ENCODE peak calls at places on chromosomes 4 and X, in ten cellular contexts. Q is HCT116, P is NCI-H345, R is body of pancreas, I is NCI-H1930, M is GM04503, K is uterus, A is heart left ventricle, E is cardiac fibroblast, O is NCI-H1436. G is an unnamed sample.

GRCh38 chrX:53930513-53931380 is 113.5 kb downstream of the PHF8 start:
- DNase-seq in E (peak; percentile 51), I (no peak), K (no peak), P (no peak), M (no peak), O (no peak), A (no peak), Q (no peak), R (no peak), G (no peak)

GRCh38 chr4:833731-834367 is 7.9 kb upstream of the CPLX1 start:
- DNase-seq in I (no peak), E (no peak), R (no peak), M (no peak), O (no peak), K (no peak), A (no peak), Q (no peak), P (no peak), G (no peak)

GRCh38 chr4:42048394-42048793 is 58.1 kb downstream of the SLC30A9 start:
- DNase-seq in I (no peak), M (peak; percentile 27), O (no peak), R (no peak), P (no peak), A (no peak), E (peak; percentile 83), K (no peak), Q (no peak), G (no peak)

GRCh38 chr4:148089624-148090023 is 352.6 kb downstream of the NR3C2 start:
- DNase-seq in A (no peak), P (no peak), K (no peak), O (no peak), M (no peak), I (no peak), R (no peak), E (no peak), Q (no peak), G (no peak)

GRCh38 chrX:33211356-33212254 is at the start of gene DMD:
- DNase-seq in A (peak; percentile 53), I (no peak), K (peak; percentile 70), Q (no peak), P (no peak), E (peak; percentile 93), R (peak; percentile 17), O (no peak), M (no peak), G (no peak)

GRCh38 chrX:86946569-86946968 is 571.0 kb upstream of the KLHL4 start:
- DNase-seq in K (no peak), E (peak; percentile 41), A (no peak), M (no peak), R (no peak), Q (no peak), I (peak; percentile 2), O (peak; percentile 2), P (peak; percentile 7), G (no peak)

GRCh38 chrX:154596290-154596929 is 11.5 kb downstream of the CTAG1A start:
- DNase-seq in K (no peak), E (peak; percentile 18), A (no peak), R (peak; percentile 22), M (peak; percentile 60), O (no peak), Q (no peak), I (no peak), P (no peak), G (no peak)

GRCh38 chr4:95544433-95545103 is 4.2 kb downstream of the UNC5C start:
- DNase-seq in M (no peak), Q (no peak), K (no peak), E (peak; percentile 65), O (no peak), P (no peak), A (no peak), I (no peak), R (no peak), G (no peak)

GRCh38 chrX:45515262-45516215 is 314.9 kb upstream of the DIPK2B start:
- DNase-seq in Q (peak; percentile 62), I (no peak), M (peak; percentile 93), R (peak; percentile 45), K (peak; percentile 87), O (no peak), P (peak; percentile 45), E (peak; percentile 96), A (peak; percentile 20), G (peak; percentile 47)

GRCh38 chrX:155094468-155095061 is 23.3 kb downstream of the BRCC3 start:
- DNase-seq in E (peak; percentile 39), K (no peak), R (no peak), O (peak; percentile 44), P (peak; percentile 29), M (no peak), Q (no peak), A (no peak), I (no peak), G (no peak)

GRCh38 chr4:82777857-82778525 is 20.6 kb downstream of the SCD5 start:
- DNase-seq in O (no peak), R (no peak), E (no peak), Q (no peak), M (no peak), K (no peak), A (no peak), P (no peak), I (no peak), G (no peak)

GRCh38 chr4:33160126-33160525 is 2440.0 kb downstream of the PCDH7 start:
- DNase-seq in E (peak; percentile 55), O (no peak), Q (peak; percentile 22), I (no peak), K (no peak), M (no peak), A (no peak), P (no peak), R (no peak), G (no peak)

GRCh38 chr4:2930135-2930805 is 32.9 kb downstream of the NOP14 start:
- DNase-seq in R (peak; percentile 26), O (no peak), I (no peak), A (no peak), E (no peak), Q (no peak), M (no peak), K (peak; percentile 18), P (no peak), G (no peak)

GRCh38 chr4:136690363-136690762 is 841.9 kb downstream of the PCDH18 start:
- DNase-seq in P (no peak), E (no peak), O (no peak), Q (no peak), I (no peak), A (no peak), M (no peak), K (no peak), R (no peak), G (no peak)

GRCh38 chrX:122850326-122850725 is 333.8 kb upstream of the GRIA3 start:
- DNase-seq in O (no peak), R (no peak), K (no peak), M (no peak), Q (no peak), I (no peak), A (no peak), P (no peak), E (peak; percentile 15), G (no peak)

GRCh38 chrX:130114141-130114561 is 3.9 kb upstream of the ELF4 start:
- DNase-seq in P (no peak), O (no peak), E (no peak), K (no peak), Q (no peak), I (no peak), R (no peak), M (no peak), A (no peak), G (no peak)

GRCh38 chrX:1112321-1112720 is 100.1 kb downstream of the CRLF2 start:
- DNase-seq in O (no peak), I (no peak), R (no peak), M (no peak), E (no peak), K (no peak), A (no peak), P (no peak), Q (no peak), G (no peak)

GRCh38 chr4:19615086-19615689 is 636.5 kb upstream of the SLIT2 start:
- DNase-seq in I (no peak), K (no peak), A (no peak), P (no peak), Q (no peak), O (no peak), E (no peak), R (no peak), M (no peak), G (no peak)

GRCh38 chr4:92091335-92091734 is 212.4 kb upstream of the GRID2 start:
- DNase-seq in M (no peak), E (peak; percentile 12), R (no peak), O (peak; percentile 22), Q (no peak), A (no peak), K (no peak), I (no peak), P (no peak), G (no peak)

GRCh38 chr4:179607003-179607402 is 2164.8 kb upstream of the AGA start:
- DNase-seq in M (no peak), O (no peak), R (no peak), K (no peak), P (no peak), A (no peak), Q (no peak), E (no peak), I (no peak), G (no peak)

GRCh38 chr4:7668826-7669225 is 234.1 kb upstream of the PSAPL1 start:
- DNase-seq in R (no peak), M (no peak), E (no peak), O (no peak), A (no peak), P (no peak), K (no peak), Q (no peak), I (no peak), G (no peak)

GRCh38 chr4:37661643-37662221 is 24.4 kb downstream of the RELL1 start:
- DNase-seq in Q (no peak), M (no peak), I (no peak), O (no peak), E (peak; percentile 57), R (no peak), A (no peak), P (no peak), K (no peak), G (no peak)

GRCh38 chrX:12370444-12371089 is 232.3 kb downstream of the FRMPD4 start:
- DNase-seq in K (peak; percentile 13), P (no peak), E (peak; percentile 87), I (no peak), Q (no peak), O (no peak), R (no peak), A (peak; percentile 34), M (peak; percentile 82), G (no peak)

GRCh38 chr4:56658410-56659003 is 22.6 kb downstream of the HOPX start:
- DNase-seq in K (no peak), Q (no peak), R (no peak), O (no peak), M (peak; percentile 25), E (no peak), P (no peak), I (no peak), A (no peak), G (no peak)

GRCh38 chr4:174317531-174317930 is 33.8 kb downstream of the CEP44 start:
- DNase-seq in P (peak; percentile 7), M (no peak), E (peak; percentile 49), O (no peak), K (no peak), I (no peak), R (no peak), A (no peak), Q (no peak), G (no peak)

GRCh38 chr4:185608223-185608622 is 72.9 kb upstream of the PDLIM3 start:
- DNase-seq in P (no peak), I (no peak), O (no peak), A (no peak), Q (no peak), M (no peak), K (no peak), R (no peak), E (no peak), G (no peak)

GRCh38 chr4:123547167-123547817 is 150.7 kb downstream of the SPRY1 start:
- DNase-seq in I (no peak), P (no peak), E (no peak), M (no peak), R (peak; percentile 84), K (no peak), Q (no peak), A (no peak), O (peak; percentile 79), G (no peak)

GRCh38 chrX:5681159-5681558 is 547.5 kb downstream of the NLGN4X start:
- DNase-seq in R (no peak), K (no peak), A (no peak), I (no peak), Q (no peak), M (peak; percentile 1), E (no peak), O (no peak), P (no peak), G (no peak)